ENCODE peak calls at places on chromosomes 12 and 14, in six cellular contexts. T is Ammon's horn; C is colonic mucosa; O is stimulated activated CD4-positive, alpha-beta T cell treated with anti-CD3 and anti-CD28 coated beads, Interleukin-1b, Interleukin-23, amount 100 ng/mL, for 24 hours; Y is activated T-cell treated with anti-CD3 and anti-CD28 coated beads for 1 hour; J is smooth muscle cell of the brain vasculature. K is an unnamed sample.

GRCh38 chr12:107957459-107957858 is 171.6 kb upstream of the WSCD2 start:
- DNase-seq in O (no peak), Y (no peak), J (no peak), C (no peak), T (no peak), K (no peak)

GRCh38 chr14:68966872-68967301 is 12.2 kb downstream of the ACTN1 start:
- DNase-seq in C (no peak), T (no peak), J (no peak), O (no peak), Y (no peak), K (no peak)

GRCh38 chr14:44300911-44301310 is 206.2 kb downstream of the FSCB start:
- DNase-seq in O (no peak), T (no peak), J (no peak), Y (no peak), C (no peak), K (no peak)

GRCh38 chr14:24351517-24351916 is 11.7 kb upstream of the RIPK3 start:
- DNase-seq in Y (no peak), T (no peak), C (no peak), O (no peak), J (no peak), K (no peak)

GRCh38 chr14:24367506-24368214 is at the start of gene NFATC4:
- DNase-seq in Y (no peak), T (peak), J (peak), C (peak), O (no peak), K (peak)

GRCh38 chr12:20368653-20369163 is 371 bp downstream of the PDE3A start:
- DNase-seq in T (peak), C (peak), Y (no peak), O (no peak), J (no peak), K (peak)

GRCh38 chr12:107845980-107846659 is 71.6 kb downstream of the ASCL4 start:
- DNase-seq in J (no peak), T (no peak), O (no peak), C (no peak), Y (no peak), K (no peak)

GRCh38 chr12:96401061-96401871 is 1.0 kb upstream of the CDK17 start:
- DNase-seq in T (peak), O (no peak), C (peak), J (peak), Y (peak), K (no peak)

GRCh38 chr12:117097159-117097558 is 2.1 kb downstream of the TESC start:
- DNase-seq in Y (no peak), T (no peak), J (no peak), O (no peak), C (no peak), K (no peak)

GRCh38 chr14:102768223-102769048 is 8.8 kb upstream of the TRAF3 start:
- DNase-seq in Y (no peak), J (no peak), O (no peak), C (no peak), T (peak), K (no peak)

GRCh38 chr14:75226755-75227544 is 50.5 kb upstream of the TMED10 start:
- DNase-seq in Y (no peak), J (no peak), C (peak), T (no peak), O (no peak), K (no peak)

GRCh38 chr12:26297386-26298070 is 102.2 kb downstream of the SSPN start:
- DNase-seq in Y (no peak), O (no peak), J (no peak), C (no peak), T (no peak), K (no peak)

GRCh38 chr14:103847954-103848719 is 762 bp upstream of the PPP1R13B start:
- DNase-seq in O (no peak), T (no peak), Y (no peak), C (no peak), J (no peak), K (no peak)

GRCh38 chr12:4645023-4645422 is 3.8 kb downstream of the AKAP3 start:
- DNase-seq in C (no peak), T (no peak), J (no peak), Y (no peak), O (no peak), K (no peak)

GRCh38 chr14:56412453-56413434 is 166.9 kb upstream of the TMEM260 start:
- DNase-seq in J (no peak), T (no peak), O (no peak), C (no peak), Y (no peak), K (no peak)

GRCh38 chr12:85273411-85274075 is 6.5 kb upstream of the ALX1 start:
- DNase-seq in Y (no peak), J (no peak), C (no peak), O (no peak), T (no peak), K (peak)

GRCh38 chr14:101824339-101824727 is 62.8 kb downstream of the PPP2R5C start:
- DNase-seq in C (no peak), T (no peak), Y (no peak), O (no peak), J (no peak), K (no peak)

GRCh38 chr14:88995437-88996198 is 171.2 kb downstream of the TTC8 start:
- DNase-seq in O (no peak), Y (no peak), J (no peak), T (no peak), C (no peak), K (no peak)

GRCh38 chr14:101501858-101502615 is 59.3 kb upstream of the DIO3 start:
- DNase-seq in T (no peak), C (no peak), J (no peak), Y (no peak), O (no peak), K (no peak)

GRCh38 chr12:66061557-66062279 is 68.8 kb downstream of the LLPH start:
- DNase-seq in Y (no peak), O (no peak), C (no peak), T (no peak), J (no peak), K (no peak)

GRCh38 chr12:107990325-107990724 is 138.8 kb upstream of the WSCD2 start:
- DNase-seq in C (peak), T (peak), O (no peak), J (no peak), Y (no peak), K (peak)

GRCh38 chr12:67645571-67645970 is 3.0 kb upstream of the DYRK2 start:
- DNase-seq in J (no peak), T (no peak), Y (no peak), C (no peak), O (no peak), K (no peak)

GRCh38 chr14:91118511-91119068 is 4.7 kb downstream of the DGLUCY start:
- DNase-seq in T (no peak), C (no peak), Y (no peak), O (no peak), J (no peak), K (no peak)

GRCh38 chr14:34030864-34031263 is 80.0 kb upstream of the EGLN3 start:
- DNase-seq in C (peak), Y (no peak), T (peak), J (no peak), O (no peak), K (peak)

GRCh38 chr14:60724080-60724618 is at the start of gene SIX4:
- DNase-seq in Y (no peak), O (no peak), J (no peak), C (peak), T (peak), K (peak)

GRCh38 chr12:90366286-90366685 is 588.7 kb downstream of the CCER1 start:
- DNase-seq in Y (no peak), C (no peak), T (no peak), J (peak), O (no peak), K (no peak)

GRCh38 chr14:55446127-55446736 is 5.8 kb upstream of the TBPL2 start:
- DNase-seq in O (peak), J (peak), Y (peak), T (peak), C (peak), K (no peak)

K was measured in right cardiac atrium.